ENCODE peak calls at places on chromosome 12, in four cellular contexts. A, H, N and C are unnamed samples. For H3K79me2, the result is how much of the 10 kb centered on the place peaks cover.

GRCh38 chr12:40099423-40099853 is 6.4 kb downstream of the SLC2A13 start:
- DNase-seq in A (no peak), N (no peak), H (no peak), C (no peak)

GRCh38 chr12:124109760-124110159 is 136.7 kb downstream of the ZNF664 start:
- DNase-seq in A (peak), N (no peak), H (peak), C (peak)

GRCh38 chr12:64707362-64707761 is 51.8 kb downstream of the GNS start:
- DNase-seq in A (no peak), N (no peak), H (peak), C (no peak)

GRCh38 chr12:123139926-123140674 is 10.8 kb downstream of the PITPNM2 start:
- DNase-seq in N (no peak), H (no peak), A (no peak), C (peak)

GRCh38 chr12:83784298-83784890 is 1097.7 kb downstream of the TMTC2 start:
- DNase-seq in H (no peak), N (no peak), A (peak), C (no peak)

GRCh38 chr12:2248087-2248900 is 195.5 kb downstream of the CACNA1C start:
- DNase-seq in N (no peak), A (no peak), H (no peak), C (no peak)

GRCh38 chr12:78793491-78793890 is 71.1 kb upstream of the SYT1 start:
- DNase-seq in N (no peak), H (peak), A (no peak), C (no peak)

GRCh38 chr12:19201653-19202052 is 72.1 kb downstream of the PLEKHA5 start:
- DNase-seq in H (peak), A (no peak), N (no peak), C (no peak)

GRCh38 chr12:57127710-57128518 is at the start of gene LRP1:
- DNase-seq in H (peak), A (peak), N (peak), C (peak)

GRCh38 chr12:11958216-11959091 is 112.3 kb upstream of the BCL2L14 start:
- DNase-seq in N (peak), H (peak), A (no peak), C (peak)

GRCh38 chr12:3725267-3726115 is 27.4 kb downstream of the CRACR2A start:
- DNase-seq in N (no peak), A (peak), H (no peak), C (peak)

GRCh38 chr12:990649-991349 is at the start of gene ERC1:
- DNase-seq in N (peak), A (peak), H (peak), C (peak)
- H3K79me2 ChIP-seq in N (under half), A (under half), H (under half), C (under half)

DNA sequence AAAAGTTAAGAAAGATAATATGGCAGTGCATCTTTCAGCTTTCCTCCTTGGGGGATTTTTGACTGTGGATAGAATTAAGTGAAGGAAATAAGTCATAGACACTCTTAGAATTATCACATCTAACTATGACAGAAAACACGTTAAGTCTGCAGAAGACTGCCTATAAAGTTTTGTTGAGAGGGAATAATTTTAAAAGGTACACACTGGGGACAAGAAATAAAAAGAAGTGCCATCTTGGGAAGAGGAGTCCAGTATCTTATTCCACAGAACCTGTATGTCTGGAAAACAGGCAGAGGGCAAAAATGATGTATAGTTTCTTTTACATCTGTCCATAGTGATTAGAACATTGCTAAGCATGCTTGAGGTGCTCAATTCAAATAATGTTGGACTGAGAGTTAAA is 80.7 kb downstream of the IGF1 start:
- DNase-seq in N (no peak), H (no peak), A (no peak), C (no peak)
- H3K18ac ChIP-seq in N (no peak), H (no peak), A (no peak), C (no peak)

DNA sequence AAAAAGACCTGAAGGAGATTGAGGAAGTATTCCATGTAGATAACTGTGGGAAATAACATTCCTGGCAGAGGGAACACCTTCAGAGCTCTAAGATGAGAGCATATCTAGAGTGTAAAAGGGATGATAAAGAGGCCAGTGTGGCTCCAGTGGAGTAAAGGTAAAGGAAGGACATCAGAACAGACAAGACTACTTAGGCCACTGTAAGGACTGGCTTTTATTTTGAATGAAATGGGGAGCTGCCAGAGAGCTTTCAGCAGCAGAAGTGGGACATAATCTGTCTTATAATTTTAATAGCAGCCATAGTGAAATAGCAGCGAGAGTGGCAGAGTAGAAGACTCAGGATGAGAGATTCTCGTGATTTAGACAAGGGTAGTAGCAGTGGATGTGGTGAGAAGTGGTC is 82.5 kb upstream of the KCNH3 start:
- DNase-seq in N (no peak), A (no peak), H (no peak), C (peak)
- H3K79me2 ChIP-seq in N (under half), A (under half), H (under half), C (under half)

DNA sequence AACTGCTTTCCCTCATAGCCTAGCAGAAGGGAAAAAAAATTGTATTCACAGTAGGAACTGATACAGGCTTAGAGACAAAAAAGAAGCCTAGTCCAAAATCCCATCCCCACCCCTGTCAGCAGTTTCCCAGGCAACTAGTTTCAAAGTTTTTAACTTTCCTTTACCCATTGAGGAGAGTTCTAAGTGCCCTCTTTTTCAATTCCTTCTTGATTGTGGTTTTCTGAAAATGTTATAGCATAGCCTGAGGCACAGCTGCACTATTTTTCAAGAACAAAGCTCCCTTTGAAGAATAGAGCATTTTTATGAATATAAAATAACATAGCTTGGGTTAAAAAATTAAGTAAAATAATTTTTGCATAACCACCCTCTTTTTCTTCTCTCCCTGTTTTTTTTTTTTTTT is 81.6 kb downstream of the IPO8 start:
- DNase-seq in A (no peak), N (no peak), H (no peak), C (no peak)
- H3K18ac ChIP-seq in A (no peak), N (no peak), H (no peak), C (no peak)

GRCh38 chr12:108649126-108649525 is 15.4 kb upstream of the SELPLG start:
- DNase-seq in A (no peak), H (no peak), N (no peak), C (no peak)

GRCh38 chr12:108647199-108647935 is 13.7 kb upstream of the SELPLG start:
- DNase-seq in A (peak), H (no peak), N (no peak), C (no peak)

GRCh38 chr12:108647936-108648287 is 14.2 kb upstream of the SELPLG start:
- DNase-seq in N (no peak), A (peak), H (no peak), C (no peak)

GRCh38 chr12:108649668-108650067 is 16.0 kb upstream of the SELPLG start:
- DNase-seq in H (peak), A (no peak), N (no peak), C (no peak)

DNA sequence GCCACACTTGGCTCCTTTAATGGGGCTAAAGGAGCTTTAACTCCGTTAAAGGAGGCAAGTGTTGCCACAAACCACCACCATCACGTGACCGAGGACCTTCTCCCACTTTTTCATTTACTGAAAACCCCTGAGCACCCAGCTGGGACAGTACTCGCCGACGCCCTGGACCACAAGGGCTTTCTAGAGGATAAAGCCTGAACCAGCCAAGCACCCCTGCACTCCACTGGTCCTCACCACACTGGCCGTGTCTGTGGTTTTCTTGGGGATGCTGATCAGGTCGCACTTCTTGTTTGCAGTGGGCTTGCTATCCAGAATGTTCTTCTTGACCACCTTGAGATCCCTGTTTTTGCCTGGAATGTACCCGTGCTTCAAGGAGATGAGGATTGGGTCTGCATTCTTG is 14.7 kb upstream of the SELPLG start:
- DNase-seq in N (no peak), A (peak), H (no peak), C (no peak)
- H3K79me2 ChIP-seq in N (under half), A (under half), H (under half), C (under half)